ENCODE peak calls at places on chromosomes 2 and 18, in five cellular contexts. J, T, B, C and L are unnamed samples.

GRCh38 chr2:15912203-15912602 is 28.1 kb upstream of the MYCN start:
- DNase-seq in J (no peak), T (no peak), B (no peak), C (peak), L (peak)

GRCh38 chr2:189045836-189046235 is 71.7 kb downstream of the COL3A1 start:
- DNase-seq in J (no peak), T (no peak), B (no peak), C (no peak), L (no peak)

GRCh38 chr2:10392951-10393647 is 55.0 kb downstream of the ODC1 start:
- DNase-seq in J (no peak), T (no peak), B (peak), C (peak), L (no peak)

GRCh38 chr2:100752628-100753333 is 67.2 kb upstream of the NPAS2 start:
- DNase-seq in J (no peak), T (no peak), B (no peak), C (no peak), L (no peak)

GRCh38 chr2:70927641-70928040 is 8.1 kb upstream of the ATP6V1B1 start:
- DNase-seq in J (no peak), T (no peak), B (no peak), C (no peak), L (no peak)

GRCh38 chr2:235936493-235936892 is 231.7 kb downstream of the GBX2 start:
- DNase-seq in J (no peak), T (no peak), B (peak), C (no peak), L (no peak)

GRCh38 chr18:77223221-77223639 is 26.4 kb upstream of the GALR1 start:
- DNase-seq in J (no peak), T (no peak), B (no peak), C (no peak), L (no peak)

GRCh38 chr2:47869859-47870258 is 36.4 kb downstream of the FBXO11 start:
- DNase-seq in J (no peak), T (no peak), B (no peak), C (no peak), L (no peak)

GRCh38 chr2:109129356-109129920 is 433 bp downstream of the SH3RF3 start:
- DNase-seq in J (no peak), T (no peak), B (peak), C (no peak), L (no peak)

GRCh38 chr2:165857881-165858280 is 63.8 kb upstream of the GALNT3 start:
- DNase-seq in J (no peak), T (no peak), B (no peak), C (no peak), L (no peak)

GRCh38 chr18:24811963-24812681 is 351.7 kb downstream of the HRH4 start:
- DNase-seq in J (no peak), T (peak), B (no peak), C (peak), L (no peak)

GRCh38 chr18:36828157-36828629 is 609 bp downstream of the TPGS2 start:
- DNase-seq in J (no peak), T (no peak), B (no peak), C (peak), L (no peak)

GRCh38 chr2:174176898-174177297 is 71.4 kb downstream of the OLA1 start:
- DNase-seq in J (no peak), T (no peak), B (no peak), C (no peak), L (no peak)

GRCh38 chr2:108215794-108216211 is 24.0 kb upstream of the SULT1C3 start:
- DNase-seq in J (no peak), T (no peak), B (no peak), C (peak), L (no peak)

GRCh38 chr2:227616631-227617030 is 667 bp upstream of the SCYGR4 start:
- DNase-seq in J (no peak), T (no peak), B (no peak), C (no peak), L (no peak)

GRCh38 chr2:29920631-29921559 is 491 bp downstream of the ALK start:
- DNase-seq in J (no peak), T (no peak), B (peak), C (no peak), L (no peak)

GRCh38 chr18:56162316-56162715 is 476.1 kb downstream of the TXNL1 start:
- DNase-seq in J (no peak), T (no peak), B (no peak), C (no peak), L (no peak)

GRCh38 chr18:13984080-13984479 is 68.7 kb upstream of the MC2R start:
- DNase-seq in J (no peak), T (no peak), B (no peak), C (no peak), L (no peak)

GRCh38 chr2:109703076-109703475 is 88.9 kb downstream of the SOWAHC start:
- DNase-seq in J (no peak), T (no peak), B (no peak), C (no peak), L (no peak)

GRCh38 chr2:28654286-28654980 is 97.2 kb upstream of the PPP1CB start:
- DNase-seq in J (no peak), T (no peak), B (no peak), C (no peak), L (no peak)

GRCh38 chr2:144659731-144660275 is 139.9 kb upstream of the ZEB2 start:
- DNase-seq in J (peak), T (no peak), B (no peak), C (no peak), L (no peak)

GRCh38 chr18:36386150-36386920 is 88.8 kb downstream of the FHOD3 start:
- DNase-seq in J (no peak), T (no peak), B (no peak), C (no peak), L (no peak)

GRCh38 chr2:55511508-55512124 is 7.9 kb upstream of the CFAP36 start:
- DNase-seq in J (no peak), T (no peak), B (peak), C (no peak), L (no peak)

GRCh38 chr2:9769171-9770005 is 73.9 kb upstream of the TAF1B start:
- DNase-seq in J (no peak), T (no peak), B (no peak), C (no peak), L (no peak)

GRCh38 chr2:63048367-63049171 is 2.1 kb upstream of the OTX1 start:
- DNase-seq in J (no peak), T (no peak), B (peak), C (no peak), L (no peak)

GRCh38 chr2:95722331-95722730 is 130.5 kb downstream of the TRIM43 start:
- DNase-seq in J (no peak), T (no peak), B (no peak), C (no peak), L (no peak)

GRCh38 chr2:41038408-41038807 is 586.5 kb upstream of the SLC8A1 start:
- DNase-seq in J (no peak), T (no peak), B (no peak), C (no peak), L (no peak)

GRCh38 chr2:55649211-55649610 is 31.8 kb upstream of the PPP4R3B start:
- DNase-seq in J (no peak), T (no peak), B (no peak), C (no peak), L (no peak)

GRCh38 chr2:166060191-166060590 is 67.6 kb downstream of the SCN1A start:
- DNase-seq in J (no peak), T (no peak), B (no peak), C (no peak), L (no peak)

GRCh38 chr18:48670751-48671560 is 132.1 kb downstream of the CTIF start:
- DNase-seq in J (no peak), T (no peak), B (no peak), C (no peak), L (no peak)

GRCh38 chr2:109419960-109420370 is 193.8 kb downstream of the SEPTIN10 start:
- DNase-seq in J (no peak), T (peak), B (no peak), C (no peak), L (no peak)

GRCh38 chr2:168992026-168992425 is 39.1 kb downstream of the ABCB11 start:
- DNase-seq in J (no peak), T (peak), B (no peak), C (no peak), L (no peak)

GRCh38 chr18:78912336-78912735 is 67.3 kb upstream of the SALL3 start:
- DNase-seq in J (no peak), T (no peak), B (no peak), C (no peak), L (no peak)

GRCh38 chr18:78905334-78905733 is 74.3 kb upstream of the SALL3 start:
- DNase-seq in J (no peak), T (no peak), B (no peak), C (no peak), L (no peak)

GRCh38 chr18:78906066-78906465 is 73.6 kb upstream of the SALL3 start:
- DNase-seq in J (no peak), T (no peak), B (no peak), C (no peak), L (no peak)

GRCh38 chr18:78911751-78912283 is 67.8 kb upstream of the SALL3 start:
- DNase-seq in J (no peak), T (no peak), B (no peak), C (no peak), L (no peak)

GRCh38 chr18:78908462-78908861 is 71.2 kb upstream of the SALL3 start:
- DNase-seq in J (no peak), T (no peak), B (no peak), C (no peak), L (no peak)
- TF ChIP-seq CTCF in J (no peak), T (no peak), B (no peak), C (no peak), L (no peak)

GRCh38 chr2:231144896-231145295 is 20.1 kb upstream of the HTR2B start:
- DNase-seq in J (no peak), T (no peak), B (no peak), C (no peak), L (no peak)

GRCh38 chr2:231146656-231147055 is 21.8 kb upstream of the HTR2B start:
- DNase-seq in J (no peak), T (no peak), B (no peak), C (no peak), L (no peak)
- TF ChIP-seq CTCF in J (no peak), T (no peak), B (no peak), C (no peak), L (no peak)

GRCh38 chr2:64918220-64918886 is 70.8 kb upstream of the SLC1A4 start:
- DNase-seq in J (no peak), T (no peak), B (no peak), C (no peak), L (no peak)
- TF ChIP-seq CTCF in J (no peak), T (no peak), B (no peak), C (no peak), L (no peak)

GRCh38 chr2:150247471-150247870 is 240.0 kb downstream of the RND3 start:
- DNase-seq in J (no peak), T (no peak), B (no peak), C (no peak), L (no peak)
- TF ChIP-seq CTCF in J (no peak), T (no peak), B (no peak), C (no peak), L (no peak)

DNA sequence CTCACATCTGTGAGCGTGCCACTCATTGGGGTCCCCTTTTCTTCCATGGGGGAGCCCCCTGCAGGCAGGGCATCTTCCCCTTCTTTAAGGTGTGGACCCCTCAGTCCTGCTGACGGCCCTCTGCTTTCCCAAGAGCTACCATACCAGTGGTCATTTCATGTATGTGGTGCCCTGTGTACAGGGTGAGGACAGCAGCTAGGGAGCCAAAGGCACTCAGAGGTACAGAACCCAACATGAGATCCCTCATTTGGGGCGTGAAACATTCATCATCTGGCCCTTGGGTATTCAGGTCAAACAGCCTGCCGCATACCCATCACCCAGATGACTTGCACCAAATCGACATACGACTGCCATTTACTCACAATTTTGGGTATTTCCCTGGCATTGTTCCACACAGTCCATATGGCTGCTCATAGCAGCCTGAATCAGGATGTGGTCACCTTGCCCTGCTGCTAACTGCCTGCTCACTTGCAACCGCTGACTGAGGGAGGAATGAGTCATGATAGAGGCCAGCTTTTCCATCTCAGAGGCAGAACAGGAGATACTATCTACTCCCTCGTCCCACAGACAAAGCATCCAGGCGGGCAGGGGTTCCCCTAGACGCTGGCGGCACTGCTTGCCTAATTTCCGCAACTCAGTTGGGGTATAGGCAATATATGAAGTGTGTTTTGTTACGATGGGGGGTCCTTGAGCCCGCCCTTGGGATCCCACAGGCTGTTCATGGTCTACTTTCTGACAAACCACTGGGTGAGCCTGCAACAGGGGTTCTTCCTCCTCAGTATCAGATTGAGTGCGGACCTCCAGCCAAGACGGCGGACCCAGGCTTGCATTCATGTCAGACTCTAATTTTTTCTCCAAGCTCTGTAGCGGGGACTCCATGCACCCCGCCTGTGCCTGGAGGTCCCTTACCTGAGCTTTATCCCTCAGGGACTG is 228.6 kb downstream of the SATB2 start:
- DNase-seq in J (no peak), T (peak), B (no peak), C (no peak), L (no peak)
- TF ChIP-seq CTCF in J (no peak), T (no peak), B (no peak), C (no peak), L (no peak)